ENCODE peak calls at places on chromosome 17, in four cellular contexts. W is left ventricle myocardium superior; J is activated T-cell treated with anti-CD3 and anti-CD28 coated beads, Interleukin-2, amount 50 U/mL, for 4 hours; P is Panc1. G is an unnamed sample.
A peak's percentile ranks its signal among the peaks of the same experiment; 100 is the strongest.

GRCh38 chr17:78257810-78258322 is 26.4 kb downstream of the TMEM235 start:
- ATAC-seq in W (no peak), J (peak; percentile 20), P (peak; percentile 42), G (peak; percentile 10)

GRCh38 chr17:55391764-55392467 is 29.7 kb downstream of the MMD start:
- ATAC-seq in W (no peak), J (no peak), P (no peak), G (no peak)

GRCh38 chr17:81314410-81315169 is 19.5 kb upstream of the SLC38A10 start:
- ATAC-seq in W (no peak), J (no peak), P (no peak), G (no peak)

GRCh38 chr17:13346592-13346991 is 255.1 kb downstream of the HS3ST3A1 start:
- ATAC-seq in W (no peak), J (no peak), P (no peak), G (no peak)

GRCh38 chr17:3972281-3972731 is 8.1 kb upstream of the ATP2A3 start:
- ATAC-seq in W (no peak), J (peak; percentile 35), P (no peak), G (no peak)

GRCh38 chr17:9001539-9001938 is 19.8 kb upstream of the NTN1 start:
- ATAC-seq in W (no peak), J (no peak), P (no peak), G (no peak)

GRCh38 chr17:2814049-2814448 is 17.8 kb downstream of the RAP1GAP2 start:
- ATAC-seq in W (no peak), J (peak; percentile 20), P (no peak), G (peak; percentile 12)

GRCh38 chr17:81097943-81098308 is 63.0 kb downstream of the BAIAP2 start:
- ATAC-seq in W (peak; percentile 3), J (no peak), P (peak; percentile 8), G (no peak)

GRCh38 chr17:74478369-74479100 is 12.1 kb downstream of the CD300A start:
- ATAC-seq in W (peak; percentile 61), J (peak; percentile 65), P (no peak), G (no peak)

GRCh38 chr17:82351713-82352488 is 7.1 kb upstream of the TEX19 start:
- ATAC-seq in W (peak; percentile 88), J (peak; percentile 89), P (peak; percentile 88), G (peak; percentile 88)

GRCh38 chr17:80836971-80837481 is 154.6 kb upstream of the CHMP6 start:
- ATAC-seq in W (no peak), J (no peak), P (no peak), G (no peak)

GRCh38 chr17:76366247-76366646 is 12.5 kb upstream of the PRPSAP1 start:
- ATAC-seq in W (no peak), J (no peak), P (no peak), G (no peak)

GRCh38 chr17:45813051-45813731 is 29.1 kb downstream of the CRHR1 start:
- ATAC-seq in W (no peak), J (no peak), P (no peak), G (no peak)

GRCh38 chr17:33057564-33057963 is 65.9 kb downstream of the SPACA3 start:
- ATAC-seq in W (peak; percentile 26), J (no peak), P (no peak), G (no peak)

G was measured in activated CD4-positive, CD25-positive, alpha-beta regulatory T cell treated with anti-CD3 and anti-CD28 coated beads, Interleukin-2, amount 50 U/mL, for 24 hours.